ENCODE peak calls at places on chromosomes 7 and 10, in ten cellular contexts. J is SW 1271, Q is AG04450, S is Panc1, I is tibial nerve, N is hippocampal formation, B is brain microvascular endothelial cell, V is sciatic nerve, P is iPS-NIHi11, Y is HCT116. R is an unnamed sample.

GRCh38 chr7:102951839-102952238 is 39.0 kb downstream of the LRRC17 start:
- DNase-seq in Y (no peak), J (no peak), P (no peak), V (no peak), Q (no peak), B (no peak), N (no peak), I (no peak), S (no peak), R (no peak)

GRCh38 chr10:20623561-20623960 is 273.6 kb downstream of the NEBL start:
- DNase-seq in Y (no peak), V (no peak), P (no peak), B (no peak), Q (no peak), S (no peak), I (no peak), N (no peak), J (no peak), R (no peak)

GRCh38 chr7:141533149-141533949 is 17.9 kb upstream of the AGK start:
- DNase-seq in P (peak), Y (peak), J (no peak), B (peak), V (peak), I (peak), N (peak), Q (peak), S (peak), R (peak)

GRCh38 chr7:34124765-34125164 is 219.4 kb downstream of the BMPER start:
- DNase-seq in P (no peak), Y (no peak), N (no peak), Q (no peak), V (no peak), S (no peak), J (no peak), I (no peak), B (no peak), R (no peak)

GRCh38 chr10:75957321-75957720 is 525.9 kb downstream of the LRMDA start:
- DNase-seq in P (no peak), S (no peak), V (no peak), Q (no peak), I (no peak), J (no peak), B (no peak), Y (no peak), N (no peak), R (no peak)

GRCh38 chr7:100215895-100216294 is 3.9 kb upstream of the PVRIG start:
- DNase-seq in V (peak), B (no peak), I (no peak), S (no peak), N (no peak), P (no peak), Q (no peak), J (no peak), Y (no peak), R (no peak)

GRCh38 chr10:31064334-31064733 is 32.7 kb upstream of the ZNF438 start:
- DNase-seq in B (peak), S (no peak), N (no peak), P (no peak), J (no peak), Y (no peak), I (peak), Q (peak), V (no peak), R (peak)

GRCh38 chr7:6171532-6172330 is 100.7 kb downstream of the CYTH3 start:
- DNase-seq in N (no peak), V (no peak), S (no peak), I (no peak), Q (no peak), P (peak), Y (no peak), B (no peak), J (no peak), R (no peak)

GRCh38 chr10:46549171-46550075 is 7.0 kb downstream of the GPRIN2 start:
- DNase-seq in N (no peak), V (peak), Q (no peak), B (no peak), Y (no peak), S (no peak), I (peak), J (no peak), P (no peak), R (no peak)

GRCh38 chr10:27911006-27911405 is 87.9 kb downstream of the ODAD2 start:
- DNase-seq in Q (no peak), N (no peak), B (no peak), J (no peak), Y (no peak), V (no peak), S (no peak), I (no peak), P (no peak), R (no peak)

GRCh38 chr7:92784935-92785334 is 51.4 kb downstream of the CDK6 start:
- DNase-seq in S (no peak), I (no peak), Q (no peak), N (no peak), V (no peak), J (no peak), B (no peak), Y (no peak), P (no peak), R (no peak)

GRCh38 chr7:16989883-16990413 is 108.2 kb upstream of the AGR3 start:
- DNase-seq in P (no peak), B (peak), J (no peak), S (peak), Y (peak), Q (peak), I (peak), V (peak), N (peak), R (peak)

GRCh38 chr10:59433720-59434428 is 71.5 kb upstream of the FAM13C start:
- DNase-seq in N (no peak), B (peak), Y (no peak), Q (no peak), P (no peak), J (no peak), V (no peak), I (no peak), S (no peak), R (no peak)

GRCh38 chr7:48594349-48594748 is 330.0 kb upstream of the CDC14C start:
- DNase-seq in S (no peak), N (no peak), P (no peak), I (no peak), V (no peak), B (no peak), J (no peak), Y (no peak), Q (no peak), R (no peak)

GRCh38 chr10:97550336-97551149 is 22.0 kb upstream of the ANKRD2 start:
- DNase-seq in Q (no peak), P (peak), B (no peak), N (no peak), I (no peak), J (no peak), Y (no peak), S (no peak), V (no peak), R (no peak)

GRCh38 chr7:151168022-151168786 is 710 bp upstream of the GBX1 start:
- DNase-seq in I (no peak), V (peak), Q (no peak), P (peak), N (no peak), Y (no peak), J (no peak), B (no peak), S (no peak), R (no peak)

R was measured in EL.